ENCODE peak calls at places on chromosome 4, in nine cellular contexts. N is EH; O is left colon; K is activated naive CD8-positive, alpha-beta T cell treated with anti-CD3 and anti-CD28 coated beads, Interleukin-2, amount 50 U/mL, for 24 hours; X is AG10803; F is WTC11; P is NCI-H1436; L is RWPE1; Z is cardiac fibroblast. T is an unnamed sample.

GRCh38 chr4:156252300-156253016 is 298.8 kb upstream of the CTSO start:
- DNase-seq in N (peak), O (no peak), K (no peak), X (peak), F (no peak), P (no peak), L (no peak), Z (peak), T (no peak)

GRCh38 chr4:76624271-76624681 is 189.2 kb downstream of the SHROOM3 start:
- DNase-seq in N (peak), O (no peak), K (no peak), X (peak), F (no peak), P (no peak), L (no peak), Z (peak), T (peak)

GRCh38 chr4:27350161-27350560 is 489.5 kb downstream of the STIM2 start:
- DNase-seq in N (peak), O (no peak), K (no peak), X (no peak), F (no peak), P (no peak), L (peak), Z (peak), T (no peak)

GRCh38 chr4:182306792-182307507 is 63.7 kb downstream of the TENM3 start:
- DNase-seq in N (peak), O (no peak), K (no peak), X (peak), F (no peak), P (peak), L (peak), Z (no peak), T (peak)

GRCh38 chr4:4524364-4524763 is 17.5 kb downstream of the STX18 start:
- DNase-seq in N (peak), O (no peak), K (peak), X (no peak), F (peak), P (no peak), L (no peak), Z (no peak), T (no peak)

GRCh38 chr4:71944956-71945355 is 86.8 kb upstream of the NPFFR2 start:
- DNase-seq in N (peak), O (no peak), K (no peak), X (peak), F (no peak), P (no peak), L (no peak), Z (peak), T (peak)

GRCh38 chr4:145207934-145208333 is 27.5 kb upstream of the OTUD4 start:
- DNase-seq in N (no peak), O (no peak), K (no peak), X (no peak), F (no peak), P (no peak), L (no peak), Z (no peak), T (no peak)

GRCh38 chr4:129344058-129344457 is 248.1 kb downstream of the C4orf33 start:
- DNase-seq in N (peak), O (peak), K (no peak), X (peak), F (peak), P (no peak), L (peak), Z (peak), T (no peak)

GRCh38 chr4:130306566-130306965 is 1210.6 kb downstream of the C4orf33 start:
- DNase-seq in N (no peak), O (no peak), K (no peak), X (no peak), F (peak), P (no peak), L (no peak), Z (no peak), T (no peak)

GRCh38 chr4:109434007-109434792 is 585 bp downstream of the SEC24B start:
- DNase-seq in N (peak), O (peak), K (peak), X (no peak), F (peak), P (no peak), L (no peak), Z (peak), T (peak)

GRCh38 chr4:110860901-110861300 is 238.0 kb upstream of the PITX2 start:
- DNase-seq in N (no peak), O (no peak), K (no peak), X (no peak), F (no peak), P (no peak), L (no peak), Z (no peak), T (no peak)

GRCh38 chr4:123453006-123453685 is 56.6 kb downstream of the SPRY1 start:
- DNase-seq in N (no peak), O (no peak), K (no peak), X (peak), F (no peak), P (no peak), L (no peak), Z (peak), T (peak)

GRCh38 chr4:107153956-107154355 is 117.8 kb upstream of the DKK2 start:
- DNase-seq in N (no peak), O (no peak), K (no peak), X (no peak), F (no peak), P (no peak), L (no peak), Z (no peak), T (no peak)

GRCh38 chr4:148618856-148619255 is 176.6 kb upstream of the NR3C2 start:
- DNase-seq in N (no peak), O (no peak), K (no peak), X (no peak), F (no peak), P (no peak), L (no peak), Z (peak), T (no peak)

GRCh38 chr4:141636771-141637460 is 533 bp downstream of the IL15 start:
- DNase-seq in N (peak), O (peak), K (peak), X (peak), F (peak), P (no peak), L (peak), Z (peak), T (peak)

GRCh38 chr4:88573286-88573994 is 18.8 kb upstream of the HERC3 start:
- DNase-seq in N (peak), O (no peak), K (no peak), X (peak), F (no peak), P (no peak), L (no peak), Z (peak), T (no peak)

GRCh38 chr4:160044693-160045092 is 941.8 kb downstream of the RAPGEF2 start:
- DNase-seq in N (no peak), O (no peak), K (no peak), X (no peak), F (no peak), P (no peak), L (no peak), Z (no peak), T (no peak)

GRCh38 chr4:72295966-72296557 is 264.3 kb downstream of the NPFFR2 start:
- DNase-seq in N (peak), O (no peak), K (no peak), X (peak), F (no peak), P (no peak), L (peak), Z (peak), T (peak)

GRCh38 chr4:35818520-35818919 is 425.8 kb downstream of the ARAP2 start:
- DNase-seq in N (no peak), O (no peak), K (no peak), X (no peak), F (no peak), P (no peak), L (no peak), Z (no peak), T (no peak)

GRCh38 chr4:100895572-100896197 is 377.9 kb upstream of the EMCN start:
- DNase-seq in N (peak), O (no peak), K (no peak), X (peak), F (no peak), P (no peak), L (peak), Z (peak), T (no peak)

GRCh38 chr4:101184668-101185067 is 162.7 kb downstream of the PPP3CA start:
- DNase-seq in N (no peak), O (peak), K (no peak), X (no peak), F (no peak), P (no peak), L (no peak), Z (no peak), T (no peak)

GRCh38 chr4:119690871-119691270 is 62.3 kb upstream of the PDE5A start:
- DNase-seq in N (no peak), O (no peak), K (no peak), X (no peak), F (no peak), P (no peak), L (no peak), Z (no peak), T (no peak)

GRCh38 chr4:110198472-110199419 is at the start of gene ELOVL6:
- DNase-seq in N (peak), O (peak), K (peak), X (peak), F (peak), P (peak), L (peak), Z (peak), T (peak)

GRCh38 chr4:2425386-2426068 is 6.8 kb downstream of the CFAP99 start:
- DNase-seq in N (no peak), O (no peak), K (no peak), X (no peak), F (no peak), P (no peak), L (no peak), Z (no peak), T (no peak)

GRCh38 chr4:159689526-159689925 is 586.6 kb downstream of the RAPGEF2 start:
- DNase-seq in N (no peak), O (no peak), K (no peak), X (no peak), F (no peak), P (no peak), L (no peak), Z (no peak), T (no peak)

GRCh38 chr4:138555584-138555983 is 313.4 kb upstream of the SLC7A11 start:
- DNase-seq in N (peak), O (no peak), K (no peak), X (no peak), F (peak), P (no peak), L (no peak), Z (peak), T (peak)

GRCh38 chr4:42083816-42084215 is 68.6 kb downstream of the BEND4 start:
- DNase-seq in N (peak), O (no peak), K (no peak), X (peak), F (no peak), P (no peak), L (no peak), Z (no peak), T (peak)

GRCh38 chr4:108058685-108059440 is 69.2 kb downstream of the HADH start:
- DNase-seq in N (peak), O (no peak), K (no peak), X (peak), F (no peak), P (no peak), L (peak), Z (peak), T (peak)

GRCh38 chr4:137474711-137475301 is 57.5 kb downstream of the PCDH18 start:
- DNase-seq in N (peak), O (no peak), K (no peak), X (peak), F (no peak), P (no peak), L (no peak), Z (peak), T (no peak)

GRCh38 chr4:63558709-63559108 is 850.5 kb downstream of the TECRL start:
- DNase-seq in N (no peak), O (no peak), K (no peak), X (no peak), F (no peak), P (no peak), L (no peak), Z (no peak), T (no peak)

GRCh38 chr4:176794151-176794550 is 1.4 kb upstream of the VEGFC start:
- DNase-seq in N (peak), O (no peak), K (no peak), X (peak), F (no peak), P (no peak), L (peak), Z (peak), T (peak)

GRCh38 chr4:153067376-153067775 is 131.3 kb downstream of the FHDC1 start:
- DNase-seq in N (peak), O (no peak), K (no peak), X (no peak), F (no peak), P (no peak), L (no peak), Z (peak), T (no peak)

GRCh38 chr4:68175562-68176155 is 46.0 kb upstream of the TMPRSS11F start:
- DNase-seq in N (peak), O (no peak), K (peak), X (peak), F (no peak), P (peak), L (peak), Z (peak), T (peak)

GRCh38 chr4:98290511-98290910 is 29.3 kb downstream of the RAP1GDS1 start:
- DNase-seq in N (peak), O (no peak), K (no peak), X (peak), F (no peak), P (no peak), L (no peak), Z (peak), T (no peak)

GRCh38 chr4:8641931-8642650 is 49.5 kb downstream of the CPZ start:
- DNase-seq in N (no peak), O (no peak), K (no peak), X (no peak), F (peak), P (no peak), L (no peak), Z (no peak), T (no peak)

GRCh38 chr4:26176621-26177121 is 144.1 kb upstream of the RBPJ start:
- DNase-seq in N (peak), O (no peak), K (no peak), X (peak), F (no peak), P (no peak), L (peak), Z (peak), T (peak)

GRCh38 chr4:118278473-118279274 is 74.1 kb downstream of the PRSS12 start:
- DNase-seq in N (peak), O (peak), K (peak), X (peak), F (peak), P (peak), L (peak), Z (peak), T (peak)

GRCh38 chr4:57018930-57019329 is 40.2 kb downstream of the POLR2B start:
- DNase-seq in N (peak), O (no peak), K (no peak), X (peak), F (no peak), P (no peak), L (no peak), Z (peak), T (no peak)

GRCh38 chr4:168900080-168900479 is 110.0 kb downstream of the CBR4 start:
- DNase-seq in N (no peak), O (no peak), K (no peak), X (peak), F (no peak), P (no peak), L (no peak), Z (peak), T (no peak)